ENCODE peak calls at places on chromosomes 2 and 18, in four cellular contexts. H is K562, W is gastrocnemius medialis, Y is IMR-90. Q is an unnamed sample.

GRCh38 chr2:42828487-42829416 is 36.4 kb upstream of the HAAO start:
- DNase-seq in H (peak; percentile 78), W (peak; percentile 43), Y (peak; percentile 63), Q (peak; percentile 96)

GRCh38 chr2:73896362-73897239 is 3.8 kb downstream of the ACTG2 start:
- DNase-seq in H (no peak), W (no peak), Y (peak; percentile 92), Q (no peak)

GRCh38 chr2:31335921-31336570 is 78.5 kb downstream of the XDH start:
- DNase-seq in H (no peak), W (no peak), Y (peak; percentile 86), Q (no peak)

GRCh38 chr2:101002562-101003277 is 631 bp downstream of the RPL31 start:
- DNase-seq in H (peak; percentile 30), W (no peak), Y (no peak), Q (no peak)

GRCh38 chr2:55992465-55992864 is 68.9 kb upstream of the EFEMP1 start:
- DNase-seq in H (no peak), W (no peak), Y (peak; percentile 100), Q (peak; percentile 88)

GRCh38 chr2:133716166-133716565 is 147.9 kb upstream of the NCKAP5 start:
- DNase-seq in H (no peak), W (no peak), Y (no peak), Q (no peak)

GRCh38 chr2:207533609-207534008 is 3.8 kb downstream of the CREB1 start:
- DNase-seq in H (no peak), W (no peak), Y (no peak), Q (no peak)

GRCh38 chr2:14633031-14633430 is 514 bp downstream of the LRATD1 start:
- DNase-seq in H (no peak), W (no peak), Y (no peak), Q (no peak)

GRCh38 chr18:11407900-11408299 is 201.5 kb upstream of the SLC35G4 start:
- DNase-seq in H (no peak), W (no peak), Y (peak; percentile 51), Q (no peak)

GRCh38 chr2:204024503-204024902 is 87.9 kb downstream of the ICOS start:
- DNase-seq in H (no peak), W (no peak), Y (peak; percentile 20), Q (peak; percentile 10)

GRCh38 chr2:150705767-150706166 is 218.3 kb upstream of the RND3 start:
- DNase-seq in H (no peak), W (no peak), Y (no peak), Q (no peak)

GRCh38 chr2:62266433-62267038 is 70.6 kb downstream of the B3GNT2 start:
- DNase-seq in H (no peak), W (no peak), Y (peak; percentile 76), Q (no peak)

GRCh38 chr2:158745067-158745865 is 49.9 kb upstream of the DAPL1 start:
- DNase-seq in H (no peak), W (no peak), Y (peak; percentile 74), Q (peak; percentile 37)

GRCh38 chr2:201933792-201934229 is 99.8 kb upstream of the FZD7 start:
- DNase-seq in H (no peak), W (peak; percentile 27), Y (no peak), Q (no peak)

GRCh38 chr18:23994361-23994902 is 20.1 kb upstream of the TTC39C start:
- DNase-seq in H (no peak), W (no peak), Y (peak; percentile 96), Q (peak; percentile 44)

GRCh38 chr2:100810603-100811145 is 9.3 kb upstream of the NPAS2 start:
- DNase-seq in H (no peak), W (no peak), Y (no peak), Q (no peak)

GRCh38 chr2:147002256-147002655 is 842.6 kb upstream of the ACVR2A start:
- DNase-seq in H (no peak), W (no peak), Y (no peak), Q (no peak)

GRCh38 chr2:24932715-24933114 is 12.7 kb upstream of the ADCY3 start:
- DNase-seq in H (no peak), W (no peak), Y (no peak), Q (no peak)

GRCh38 chr2:144430722-144431163 is 89.2 kb downstream of the ZEB2 start:
- DNase-seq in H (no peak), W (no peak), Y (peak; percentile 65), Q (no peak)

GRCh38 chr18:8003878-8004675 is 437.0 kb downstream of the PTPRM start:
- DNase-seq in H (no peak), W (no peak), Y (peak; percentile 77), Q (no peak)

GRCh38 chr2:71948781-71949536 is 198.7 kb downstream of the CYP26B1 start:
- DNase-seq in H (no peak), W (no peak), Y (peak; percentile 6), Q (no peak)

GRCh38 chr2:223048519-223048918 is 3.5 kb upstream of the KCNE4 start:
- DNase-seq in H (no peak), W (no peak), Y (no peak), Q (no peak)

GRCh38 chr18:73733376-73733775 is 414.3 kb downstream of the FBXO15 start:
- DNase-seq in H (no peak), W (no peak), Y (peak; percentile 18), Q (no peak)
- TF ChIP-seq POLR2A in H (no peak), W (no peak), Y (no peak), Q (no peak)

GRCh38 chr2:102033028-102033749 is 41.4 kb downstream of the IL1R2 start:
- DNase-seq in H (no peak), W (no peak), Y (peak; percentile 79), Q (no peak)
- TF ChIP-seq POLR2A in H (no peak), W (no peak), Y (no peak), Q (no peak)

GRCh38 chr2:45736757-45737704 is 85.6 kb downstream of the PRKCE start:
- DNase-seq in H (no peak), W (no peak), Y (peak; percentile 61), Q (no peak)

GRCh38 chr2:45743531-45744391 is 92.3 kb downstream of the PRKCE start:
- DNase-seq in H (no peak), W (peak; percentile 40), Y (peak; percentile 82), Q (no peak)

GRCh38 chr2:45745231-45745630 is 93.8 kb downstream of the PRKCE start:
- DNase-seq in H (no peak), W (no peak), Y (no peak), Q (no peak)

GRCh38 chr2:45739796-45740485 is 88.5 kb downstream of the PRKCE start:
- DNase-seq in H (no peak), W (no peak), Y (no peak), Q (no peak)

GRCh38 chr2:45741451-45741850 is 90.0 kb downstream of the PRKCE start:
- DNase-seq in H (no peak), W (peak; percentile 79), Y (no peak), Q (no peak)
- TF ChIP-seq POLR2A in H (no peak), W (no peak), Y (no peak), Q (no peak)

DNA sequence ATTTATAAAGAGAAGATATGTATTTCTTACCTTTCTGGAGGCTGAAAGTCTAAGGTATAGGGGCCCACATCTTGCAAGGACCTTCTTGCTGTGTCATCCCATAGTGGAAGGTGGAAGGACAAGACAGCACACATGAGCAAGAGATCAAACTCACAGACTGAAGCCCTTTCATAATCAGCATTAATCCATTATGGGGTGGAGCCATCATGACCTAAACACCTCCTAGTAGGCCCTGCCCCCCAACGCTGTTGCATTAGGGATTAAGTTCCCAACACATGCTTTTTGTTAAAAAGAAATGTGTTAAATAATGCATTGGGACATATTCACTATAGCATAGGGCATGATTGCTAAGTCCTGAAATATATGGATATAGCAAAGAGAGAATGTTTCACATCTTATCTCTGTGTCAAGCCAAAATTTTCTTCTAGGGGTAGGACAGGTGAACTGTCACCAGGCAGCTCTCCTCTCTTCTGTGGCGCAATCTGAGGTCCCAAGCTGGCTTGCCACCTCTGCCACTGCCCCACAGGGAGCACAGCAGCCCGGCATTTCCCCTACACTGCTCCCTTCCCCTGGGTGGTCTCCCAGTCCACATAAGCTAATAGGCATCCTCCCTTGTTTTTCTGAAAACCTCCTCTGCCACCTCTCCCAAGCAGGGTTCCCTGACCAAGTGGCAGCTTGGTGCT is 8.3 kb upstream of the CTIF start:
- DNase-seq in H (no peak), W (no peak), Y (no peak), Q (no peak)
- TF ChIP-seq POLR2A in H (no peak), W (no peak), Y (no peak), Q (no peak)

Q was measured in A549.